ENCODE peak calls at places on chromosomes 4 and X, in six cellular contexts. X is IMR-90, K is neuronal stem cell, S is mesendoderm, J is mesenchymal stem cell, Z is H1. T is an unnamed sample.

GRCh38 chr4:38565271-38566199 is 98.5 kb upstream of the KLF3 start:
- DNase-seq in X (peak), K (no peak), S (no peak), J (no peak), Z (no peak), T (peak)

GRCh38 chr4:84920591-84920990 is 45.9 kb downstream of the WDFY3 start:
- DNase-seq in X (peak), K (no peak), S (no peak), J (peak), Z (no peak), T (no peak)

GRCh38 chr4:127479031-127479622 is 153.6 kb upstream of the INTU start:
- DNase-seq in X (peak), K (peak), S (peak), J (peak), Z (no peak), T (no peak)

GRCh38 chrX:77899081-77899828 is at the start of gene COX7B:
- DNase-seq in X (peak), K (peak), S (peak), J (peak), Z (peak), T (peak)

GRCh38 chr4:182578402-182578801 is 335.2 kb downstream of the TENM3 start:
- DNase-seq in X (peak), K (no peak), S (peak), J (peak), Z (no peak), T (peak)

GRCh38 chrX:1673337-1673736 is 58.5 kb downstream of the ASMT start:
- DNase-seq in X (no peak), K (no peak), S (peak), J (no peak), Z (peak), T (peak)

GRCh38 chr4:6548201-6548881 is 26.6 kb upstream of the MAN2B2 start:
- DNase-seq in X (peak), K (peak), S (peak), J (peak), Z (peak), T (peak)

GRCh38 chr4:113837397-113837796 is 75.9 kb upstream of the CAMK2D start:
- DNase-seq in X (peak), K (no peak), S (peak), J (peak), Z (no peak), T (peak)

GRCh38 chr4:128275351-128275750 is 12.3 kb downstream of the PGRMC2 start:
- DNase-seq in X (peak), K (no peak), S (no peak), J (no peak), Z (no peak), T (no peak)

GRCh38 chrX:101906136-101906796 is 25.6 kb downstream of the ZMAT1 start:
- DNase-seq in X (no peak), K (no peak), S (no peak), J (no peak), Z (no peak), T (no peak)

GRCh38 chrX:72107320-72107719 is 24.4 kb downstream of the RTL5 start:
- DNase-seq in X (peak), K (no peak), S (peak), J (peak), Z (no peak), T (peak)

GRCh38 chr4:120922390-120923200 is at the start of gene PRDM5:
- DNase-seq in X (peak), K (peak), S (peak), J (peak), Z (peak), T (peak)

DNA sequence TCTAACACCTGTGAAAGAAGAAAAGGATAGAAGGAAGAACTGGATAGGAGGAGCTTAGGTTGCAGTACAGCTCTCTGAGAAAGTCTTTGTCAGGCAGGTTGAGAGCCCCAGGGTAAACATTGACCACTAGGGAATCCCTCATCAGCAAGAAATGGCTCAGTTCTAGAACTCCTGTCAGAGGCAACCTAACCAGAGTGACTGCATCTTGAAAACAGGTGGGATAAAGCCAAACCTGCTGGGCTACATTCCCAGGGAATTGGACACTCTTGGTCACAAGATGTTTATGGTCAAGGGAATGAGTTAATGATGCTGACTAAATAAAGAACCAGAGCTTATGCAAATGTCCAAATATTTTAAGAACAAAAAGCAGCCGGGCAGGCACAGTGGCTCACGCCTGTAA is 108.3 kb upstream of the MED14 start:
- DNase-seq in X (no peak), K (no peak), S (peak), J (no peak), Z (no peak), T (peak)
- H2AK5ac ChIP-seq in X (no peak), K (no peak), S (no peak), J (peak), Z (peak), T (no peak)

DNA sequence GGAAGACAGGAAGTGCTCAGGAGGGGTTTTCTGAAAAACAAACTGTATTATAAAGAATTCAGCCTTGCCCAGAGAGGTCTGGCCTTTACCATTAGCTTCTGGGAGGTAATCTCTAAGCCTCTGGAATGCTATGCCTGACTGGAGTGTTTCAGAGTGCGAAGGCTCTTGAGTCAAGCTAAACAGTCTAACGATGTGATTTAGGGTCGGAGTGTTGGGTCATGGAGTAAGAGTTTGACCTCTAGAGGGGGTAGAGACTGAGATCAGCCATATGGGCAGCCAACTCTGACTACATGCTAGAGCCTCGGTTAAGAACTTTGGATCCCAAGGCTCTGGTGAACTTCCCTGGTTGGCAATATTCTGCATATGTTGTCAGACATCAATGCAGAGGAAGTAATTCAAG is 15.0 kb downstream of the BOD1L1 start:
- DNase-seq in X (no peak), K (no peak), S (peak), J (peak), Z (no peak), T (no peak)
- H3K4me3 ChIP-seq in X (no peak), K (no peak), S (no peak), J (no peak), Z (no peak), T (no peak)

DNA sequence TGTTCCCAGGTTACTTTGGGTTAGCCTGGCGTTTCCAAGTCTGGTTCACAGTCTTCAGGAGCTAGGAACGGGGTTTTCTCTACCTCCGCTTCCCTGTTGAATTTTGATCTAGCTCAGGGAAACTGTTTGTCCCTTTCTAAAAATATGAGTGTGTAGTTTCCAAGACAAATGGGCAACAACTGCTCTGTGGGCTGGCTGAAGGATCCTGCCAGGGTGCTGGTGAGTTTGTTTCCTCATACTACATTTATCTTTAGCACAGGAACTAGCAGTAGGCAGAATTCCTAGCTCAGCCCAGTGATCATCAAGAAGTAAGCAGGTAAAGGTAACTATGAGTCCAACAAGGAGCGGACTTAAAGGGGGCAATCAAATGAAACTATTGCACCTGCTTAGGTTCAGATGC is 13.3 kb upstream of the FAM47E start:
- DNase-seq in X (no peak), K (no peak), S (no peak), J (no peak), Z (no peak), T (no peak)
- H2AK5ac ChIP-seq in X (no peak), K (no peak), S (no peak), J (no peak), Z (no peak), T (no peak)

GRCh38 chr4:770022-770421 is 55.9 kb downstream of the CPLX1 start:
- DNase-seq in X (peak), K (no peak), S (no peak), J (no peak), Z (no peak), T (no peak)
- H3K4me3 ChIP-seq in X (no peak), K (no peak), S (no peak), J (no peak), Z (no peak), T (peak)

T was measured in trophoblast cell.